ENCODE peak calls at places on chromosome 12, in five cellular contexts. One of them, this sample, is unnamed.

GRCh38 chr12:80777587-80777986 is 60.9 kb downstream of the MYF5 start:
- DNase-seq in ovary: no peak
- DNase-seq in pons: no peak
- DNase-seq in GM04503: no peak
- DNase-seq in suprapubic skin: no peak
- DNase-seq in this sample: no peak

GRCh38 chr12:5716991-5717390 is 228.1 kb downstream of the ANO2 start:
- DNase-seq in suprapubic skin: no peak
- DNase-seq in GM04503: no peak
- DNase-seq in ovary: no peak
- DNase-seq in pons: no peak
- DNase-seq in this sample: no peak

GRCh38 chr12:46446645-46447044 is 74.1 kb upstream of the SLC38A2 start:
- DNase-seq in pons: no peak
- DNase-seq in GM04503: no peak
- DNase-seq in suprapubic skin: no peak
- DNase-seq in ovary: no peak
- DNase-seq in this sample: no peak

GRCh38 chr12:106049105-106049504 is 89.6 kb downstream of the NUAK1 start:
- DNase-seq in pons: peak; percentile 81
- DNase-seq in ovary: no peak
- DNase-seq in GM04503: no peak
- DNase-seq in suprapubic skin: no peak
- DNase-seq in this sample: peak; percentile 90

GRCh38 chr12:124174949-124175348 is 119.9 kb upstream of the RFLNA start:
- DNase-seq in GM04503: peak; percentile 50
- DNase-seq in ovary: no peak
- DNase-seq in pons: peak; percentile 33
- DNase-seq in suprapubic skin: no peak
- DNase-seq in this sample: no peak

GRCh38 chr12:32922546-32923297 is 26.1 kb upstream of the PKP2 start:
- DNase-seq in ovary: no peak
- DNase-seq in suprapubic skin: no peak
- DNase-seq in GM04503: no peak
- DNase-seq in pons: no peak
- DNase-seq in this sample: no peak

GRCh38 chr12:60834806-60835205 is 1239.0 kb downstream of the SLC16A7 start:
- DNase-seq in ovary: no peak
- DNase-seq in GM04503: no peak
- DNase-seq in suprapubic skin: no peak
- DNase-seq in pons: no peak
- DNase-seq in this sample: no peak

GRCh38 chr12:92506460-92506859 is 196.3 kb upstream of the PLEKHG7 start:
- DNase-seq in pons: no peak
- DNase-seq in suprapubic skin: no peak
- DNase-seq in ovary: no peak
- DNase-seq in GM04503: no peak
- DNase-seq in this sample: no peak

GRCh38 chr12:108424816-108425215 is 85.7 kb upstream of the CMKLR1 start:
- DNase-seq in GM04503: no peak
- DNase-seq in ovary: no peak
- DNase-seq in suprapubic skin: no peak
- DNase-seq in pons: no peak
- DNase-seq in this sample: no peak

GRCh38 chr12:24562761-24563392 is 386.0 kb downstream of the BCAT1 start:
- DNase-seq in GM04503: no peak
- DNase-seq in ovary: peak; percentile 61
- DNase-seq in pons: peak; percentile 27
- DNase-seq in suprapubic skin: peak; percentile 70
- DNase-seq in this sample: peak; percentile 46

GRCh38 chr12:22978962-22979361 is 354.0 kb downstream of the ETNK1 start:
- DNase-seq in GM04503: peak; percentile 61
- DNase-seq in suprapubic skin: no peak
- DNase-seq in ovary: no peak
- DNase-seq in pons: no peak
- DNase-seq in this sample: no peak

GRCh38 chr12:124162151-124163110 is 132.5 kb upstream of the RFLNA start:
- DNase-seq in GM04503: no peak
- DNase-seq in ovary: no peak
- DNase-seq in suprapubic skin: no peak
- DNase-seq in pons: no peak
- DNase-seq in this sample: no peak

GRCh38 chr12:22266101-22266500 is 68.4 kb downstream of the ST8SIA1 start:
- DNase-seq in GM04503: no peak
- DNase-seq in suprapubic skin: no peak
- DNase-seq in pons: no peak
- DNase-seq in ovary: no peak
- DNase-seq in this sample: no peak

GRCh38 chr12:92810370-92810769 is 107.6 kb downstream of the PLEKHG7 start:
- DNase-seq in pons: no peak
- DNase-seq in GM04503: no peak
- DNase-seq in ovary: no peak
- DNase-seq in suprapubic skin: no peak
- DNase-seq in this sample: no peak

GRCh38 chr12:109294286-109294796 is 14.7 kb downstream of the FOXN4 start:
- DNase-seq in GM04503: no peak
- DNase-seq in suprapubic skin: no peak
- DNase-seq in ovary: no peak
- DNase-seq in pons: no peak
- DNase-seq in this sample: no peak

GRCh38 chr12:52080403-52081201 is 1.1 kb downstream of the SMIM41 start:
- DNase-seq in ovary: peak; percentile 58
- DNase-seq in GM04503: no peak
- DNase-seq in suprapubic skin: no peak
- DNase-seq in pons: no peak
- DNase-seq in this sample: no peak

GRCh38 chr12:120710805-120711296 is 593 bp downstream of the UNC119B start:
- DNase-seq in GM04503: no peak
- DNase-seq in pons: no peak
- DNase-seq in ovary: peak; percentile 40
- DNase-seq in suprapubic skin: no peak
- DNase-seq in this sample: no peak

GRCh38 chr12:62335801-62336200 is 75.6 kb downstream of the USP15 start:
- DNase-seq in suprapubic skin: no peak
- DNase-seq in pons: no peak
- DNase-seq in GM04503: no peak
- DNase-seq in ovary: no peak
- DNase-seq in this sample: no peak

GRCh38 chr12:103590271-103590670 is 3.2 kb downstream of the STAB2 start:
- DNase-seq in suprapubic skin: no peak
- DNase-seq in pons: no peak
- DNase-seq in GM04503: no peak
- DNase-seq in ovary: no peak
- DNase-seq in this sample: no peak

GRCh38 chr12:4277856-4278581 is 4.5 kb downstream of the CCND2 start:
- DNase-seq in pons: no peak
- DNase-seq in GM04503: no peak
- DNase-seq in suprapubic skin: no peak
- DNase-seq in ovary: peak; percentile 4
- DNase-seq in this sample: no peak

GRCh38 chr12:18583655-18584054 is 154.2 kb downstream of the PLCZ1 start:
- DNase-seq in pons: no peak
- DNase-seq in ovary: no peak
- DNase-seq in suprapubic skin: no peak
- DNase-seq in GM04503: no peak
- DNase-seq in this sample: no peak

GRCh38 chr12:106219043-106219442 is 28.8 kb downstream of the CKAP4 start:
- DNase-seq in suprapubic skin: no peak
- DNase-seq in GM04503: no peak
- DNase-seq in ovary: no peak
- DNase-seq in pons: no peak
- DNase-seq in this sample: no peak

GRCh38 chr12:28033538-28033915 is 61.0 kb upstream of the PTHLH start:
- DNase-seq in suprapubic skin: no peak
- DNase-seq in pons: no peak
- DNase-seq in ovary: no peak
- DNase-seq in GM04503: no peak
- DNase-seq in this sample: peak; percentile 25

GRCh38 chr12:52598966-52599365 is 2.3 kb downstream of the KRT72 start:
- DNase-seq in GM04503: no peak
- DNase-seq in ovary: no peak
- DNase-seq in pons: no peak
- DNase-seq in suprapubic skin: no peak
- DNase-seq in this sample: no peak

GRCh38 chr12:117440384-117440783 is 79.0 kb upstream of the NOS1 start:
- DNase-seq in suprapubic skin: no peak
- DNase-seq in pons: no peak
- DNase-seq in GM04503: no peak
- DNase-seq in ovary: no peak
- DNase-seq in this sample: no peak

GRCh38 chr12:63150255-63151060 is 543 bp downstream of the AVPR1A start:
- DNase-seq in pons: no peak
- DNase-seq in GM04503: no peak
- DNase-seq in suprapubic skin: no peak
- DNase-seq in ovary: no peak
- DNase-seq in this sample: peak; percentile 3

GRCh38 chr12:38282886-38283285 is 33.7 kb upstream of the ALG10B start:
- DNase-seq in suprapubic skin: no peak
- DNase-seq in pons: no peak
- DNase-seq in GM04503: no peak
- DNase-seq in ovary: no peak
- DNase-seq in this sample: no peak